ENCODE peak calls at places on chromosome 7, in six cellular contexts. R, A, X, C, L and U are unnamed samples.

GRCh38 chr7:39624935-39625694 is 1.7 kb downstream of the RALA start:
- DNase-seq in R (no peak), A (no peak), X (no peak), C (no peak), L (no peak), U (no peak)

GRCh38 chr7:66682350-66683093 is 53.8 kb downstream of the KCTD7 start:
- DNase-seq in R (no peak), A (peak), X (peak), C (no peak), L (peak), U (peak)

GRCh38 chr7:73885975-73886798 is 25.2 kb downstream of the TMEM270 start:
- DNase-seq in R (no peak), A (peak), X (no peak), C (no peak), L (peak), U (no peak)

GRCh38 chr7:158121441-158122045 is 466.1 kb downstream of the PTPRN2 start:
- DNase-seq in R (no peak), A (no peak), X (no peak), C (no peak), L (no peak), U (no peak)

GRCh38 chr7:128108129-128108528 is 76.9 kb upstream of the LRRC4 start:
- DNase-seq in R (no peak), A (no peak), X (no peak), C (no peak), L (no peak), U (no peak)

GRCh38 chr7:83111391-83111790 is 51.3 kb downstream of the PCLO start:
- DNase-seq in R (no peak), A (no peak), X (no peak), C (no peak), L (no peak), U (no peak)

GRCh38 chr7:46003896-46004875 is 83.1 kb upstream of the IGFBP3 start:
- DNase-seq in R (peak), A (no peak), X (no peak), C (no peak), L (peak), U (no peak)

GRCh38 chr7:135283959-135284638 is 50.5 kb downstream of the STRA8 start:
- DNase-seq in R (no peak), A (no peak), X (no peak), C (no peak), L (no peak), U (no peak)

GRCh38 chr7:11328309-11328708 is 354.6 kb downstream of the PHF14 start:
- DNase-seq in R (no peak), A (no peak), X (no peak), C (no peak), L (no peak), U (no peak)

GRCh38 chr7:92343719-92344118 is 97.9 kb downstream of the ANKIB1 start:
- DNase-seq in R (no peak), A (no peak), X (no peak), C (no peak), L (no peak), U (no peak)

GRCh38 chr7:6272481-6273323 is at the start of gene CYTH3:
- DNase-seq in R (no peak), A (peak), X (peak), C (peak), L (peak), U (peak)

GRCh38 chr7:151113344-151114150 is 27.3 kb downstream of the AGAP3 start:
- DNase-seq in R (no peak), A (no peak), X (no peak), C (no peak), L (peak), U (no peak)

GRCh38 chr7:8637322-8637721 is 203.9 kb downstream of the NXPH1 start:
- DNase-seq in R (no peak), A (no peak), X (no peak), C (no peak), L (no peak), U (no peak)

GRCh38 chr7:101537935-101538595 is 91.0 kb downstream of the MYL10 start:
- DNase-seq in R (no peak), A (no peak), X (no peak), C (no peak), L (no peak), U (no peak)

GRCh38 chr7:152336754-152337368 is 98.9 kb downstream of the KMT2C start:
- DNase-seq in R (no peak), A (peak), X (no peak), C (no peak), L (peak), U (peak)

GRCh38 chr7:22117222-22117621 is 171.5 kb upstream of the CDCA7L start:
- DNase-seq in R (no peak), A (no peak), X (no peak), C (no peak), L (no peak), U (no peak)

GRCh38 chr7:21318190-21318915 is 109.5 kb upstream of the SP4 start:
- DNase-seq in R (no peak), A (no peak), X (no peak), C (no peak), L (peak), U (no peak)

GRCh38 chr7:78350926-78351325 is 552.4 kb downstream of the PHTF2 start:
- DNase-seq in R (no peak), A (no peak), X (no peak), C (no peak), L (no peak), U (no peak)